ENCODE peak calls at places on chromosomes 7 and 10, in nine cellular contexts. F is NCI-H1105; B is aorta; V is osteocyte; R is activated T-helper 1 cell treated with anti-CD3 and anti-CD28 coated beads, Interleukin-12 subunit alpha, Interleukin-12 subunit beta, Interleukin-2, Interleukin-4 antibody, amounts not matched to agents 30 ng/mL and 10 ng/mL and 1 ng/mL, durations not matched to agents 14 hours and 24 hours and 36 hours; I is GM23338; C is mesenteric fat pad; O is HL-60; S is hypothalamus. H is an unnamed sample.

GRCh38 chr10:29151011-29151410 is 137.9 kb upstream of the LYZL1 start:
- DNase-seq in F (no peak), B (no peak), V (no peak), R (no peak), I (no peak), C (no peak), O (no peak), S (no peak), H (no peak)

GRCh38 chr7:41930538-41931262 is 227.8 kb upstream of the INHBA start:
- DNase-seq in F (no peak), B (no peak), V (no peak), R (no peak), I (no peak), C (no peak), O (no peak), S (no peak), H (no peak)

GRCh38 chr7:6198687-6199595 is 73.5 kb downstream of the CYTH3 start:
- DNase-seq in F (no peak), B (no peak), V (no peak), R (no peak), I (peak; percentile 63), C (no peak), O (no peak), S (no peak), H (no peak)

GRCh38 chr10:119541046-119541445 is 1.5 kb downstream of the RGS10 start:
- DNase-seq in F (no peak), B (no peak), V (no peak), R (peak; percentile 21), I (no peak), C (no peak), O (no peak), S (no peak), H (no peak)

GRCh38 chr7:78141533-78142281 is 343.1 kb downstream of the PHTF2 start:
- DNase-seq in F (no peak), B (no peak), V (no peak), R (no peak), I (no peak), C (no peak), O (no peak), S (no peak), H (no peak)

GRCh38 chr7:134513169-134513752 is 14.1 kb upstream of the AKR1B10 start:
- DNase-seq in F (peak; percentile 22), B (no peak), V (no peak), R (peak; percentile 15), I (peak; percentile 83), C (no peak), O (no peak), S (no peak), H (no peak)

GRCh38 chr10:117007080-117007479 is 2.1 kb upstream of the SHTN1 start:
- DNase-seq in F (no peak), B (no peak), V (no peak), R (no peak), I (no peak), C (no peak), O (no peak), S (no peak), H (no peak)

GRCh38 chr7:23235688-23236280 is 10.8 kb upstream of the GPNMB start:
- DNase-seq in F (no peak), B (no peak), V (no peak), R (no peak), I (no peak), C (no peak), O (no peak), S (no peak), H (no peak)

GRCh38 chr7:107692501-107692900 is 31.9 kb downstream of the SLC26A4 start:
- DNase-seq in F (no peak), B (no peak), V (no peak), R (no peak), I (no peak), C (no peak), O (no peak), S (no peak), H (no peak)

GRCh38 chr10:133103311-133103910 is 15.7 kb downstream of the ADGRA1 start:
- DNase-seq in F (no peak), B (no peak), V (no peak), R (no peak), I (no peak), C (no peak), O (no peak), S (no peak), H (no peak)

GRCh38 chr7:27154369-27154768 is 2.0 kb upstream of the HOXA3 start:
- DNase-seq in F (no peak), B (no peak), V (no peak), R (no peak), I (no peak), C (no peak), O (no peak), S (no peak), H (no peak)

GRCh38 chr7:103637726-103638125 is 191.7 kb upstream of the SLC26A5 start:
- DNase-seq in F (no peak), B (no peak), V (no peak), R (no peak), I (no peak), C (no peak), O (no peak), S (no peak), H (no peak)

GRCh38 chr7:32937344-32938174 is 19.7 kb upstream of the FKBP9 start:
- DNase-seq in F (peak; percentile 63), B (peak; percentile 54), V (no peak), R (no peak), I (no peak), C (no peak), O (no peak), S (no peak), H (no peak)

GRCh38 chr10:61319550-61320256 is 133.5 kb downstream of the TMEM26 start:
- DNase-seq in F (no peak), B (no peak), V (no peak), R (no peak), I (no peak), C (no peak), O (no peak), S (no peak), H (no peak)

GRCh38 chr10:88110355-88110754 is 246.9 kb downstream of the PTEN start:
- DNase-seq in F (no peak), B (no peak), V (no peak), R (no peak), I (no peak), C (no peak), O (no peak), S (no peak), H (no peak)

GRCh38 chr10:110860576-110861241 is 11.0 kb upstream of the PDCD4 start:
- DNase-seq in F (no peak), B (no peak), V (no peak), R (peak; percentile 56), I (no peak), C (no peak), O (no peak), S (no peak), H (no peak)

GRCh38 chr10:69636626-69637550 is 6.8 kb downstream of the FAM241B start:
- DNase-seq in F (no peak), B (no peak), V (no peak), R (no peak), I (peak; percentile 70), C (no peak), O (no peak), S (no peak), H (no peak)

GRCh38 chr7:79553811-79554555 is 100.5 kb upstream of the MAGI2 start:
- DNase-seq in F (no peak), B (no peak), V (no peak), R (no peak), I (no peak), C (no peak), O (no peak), S (no peak), H (no peak)

GRCh38 chr7:47320296-47320695 is 261.6 kb downstream of the TNS3 start:
- DNase-seq in F (no peak), B (no peak), V (no peak), R (no peak), I (no peak), C (no peak), O (no peak), S (no peak), H (no peak)

GRCh38 chr7:36175872-36176271 is 22.8 kb downstream of the EEPD1 start:
- DNase-seq in F (no peak), B (peak; percentile 81), V (no peak), R (no peak), I (no peak), C (no peak), O (peak; percentile 50), S (no peak), H (no peak)

GRCh38 chr10:13542533-13542932 is 13.7 kb upstream of the BEND7 start:
- DNase-seq in F (no peak), B (no peak), V (no peak), R (no peak), I (no peak), C (no peak), O (no peak), S (no peak), H (no peak)

GRCh38 chr10:45495438-45496152 is 121.6 kb downstream of the ALOX5 start:
- DNase-seq in F (no peak), B (no peak), V (no peak), R (no peak), I (no peak), C (no peak), O (peak; percentile 8), S (no peak), H (no peak)

GRCh38 chr10:125982256-125982948 is 86.0 kb downstream of the FANK1 start:
- DNase-seq in F (no peak), B (no peak), V (no peak), R (no peak), I (peak; percentile 88), C (no peak), O (peak; percentile 1), S (no peak), H (no peak)

GRCh38 chr7:64795176-64795575 is 948 bp downstream of the ZNF138 start:
- DNase-seq in F (no peak), B (no peak), V (no peak), R (no peak), I (peak; percentile 34), C (no peak), O (no peak), S (no peak), H (no peak)

GRCh38 chr7:155803418-155804376 is 8.6 kb downstream of the SHH start:
- DNase-seq in F (peak; percentile 26), B (peak; percentile 33), V (no peak), R (no peak), I (peak; percentile 73), C (no peak), O (peak; percentile 39), S (no peak), H (peak; percentile 55)

GRCh38 chr10:36446873-36447272 is 678.5 kb upstream of the ANKRD30A start:
- DNase-seq in F (peak; percentile 69), B (peak; percentile 55), V (no peak), R (no peak), I (no peak), C (no peak), O (no peak), S (no peak), H (no peak)

GRCh38 chr10:132212816-132213215 is 26.1 kb downstream of the DPYSL4 start:
- DNase-seq in F (no peak), B (no peak), V (no peak), R (no peak), I (no peak), C (no peak), O (no peak), S (no peak), H (no peak)

GRCh38 chr7:29102554-29103151 is 43.7 kb downstream of the CPVL start:
- DNase-seq in F (peak; percentile 19), B (peak; percentile 73), V (no peak), R (no peak), I (peak; percentile 89), C (no peak), O (peak; percentile 21), S (peak; percentile 22), H (peak; percentile 68)

GRCh38 chr7:22255834-22256233 is 101.1 kb downstream of the RAPGEF5 start:
- DNase-seq in F (no peak), B (no peak), V (no peak), R (no peak), I (peak; percentile 21), C (no peak), O (no peak), S (no peak), H (no peak)

H was measured in natural killer cell treated with Interleukin-12 subunit alpha and Interleukin-12 subunit beta and Interleukin-15 and Interleukin-18, amount 100 ng/mL, for 72 hours.